ENCODE peak calls at places on chromosomes 3 and 15, in five cellular contexts. One of them, this sample, is unnamed.

GRCh38 chr3:177615015-177615414 is 417.7 kb upstream of the TBL1XR1 start:
- DNase-seq in GM12864: no peak
- DNase-seq in GM13977: no peak
- DNase-seq in right lobe of liver: peak
- DNase-seq in Peyer's patch: no peak
- DNase-seq in this sample: no peak

GRCh38 chr15:51202783-51203182 is 108.1 kb upstream of the TNFAIP8L3 start:
- DNase-seq in GM12864: no peak
- DNase-seq in GM13977: no peak
- DNase-seq in right lobe of liver: no peak
- DNase-seq in Peyer's patch: no peak
- DNase-seq in this sample: no peak

GRCh38 chr3:110995461-110996226 is 76.0 kb upstream of the NECTIN3 start:
- DNase-seq in GM12864: no peak
- DNase-seq in GM13977: no peak
- DNase-seq in right lobe of liver: no peak
- DNase-seq in Peyer's patch: no peak
- DNase-seq in this sample: no peak

GRCh38 chr15:74206801-74207281 is 4.3 kb upstream of the STRA6 start:
- DNase-seq in GM12864: no peak
- DNase-seq in GM13977: no peak
- DNase-seq in right lobe of liver: no peak
- DNase-seq in Peyer's patch: no peak
- DNase-seq in this sample: no peak

GRCh38 chr15:51403946-51404695 is 62.7 kb downstream of the GLDN start:
- DNase-seq in GM12864: no peak
- DNase-seq in GM13977: no peak
- DNase-seq in right lobe of liver: no peak
- DNase-seq in Peyer's patch: no peak
- DNase-seq in this sample: no peak

GRCh38 chr3:30462725-30463124 is 143.7 kb upstream of the TGFBR2 start:
- DNase-seq in GM12864: no peak
- DNase-seq in GM13977: no peak
- DNase-seq in right lobe of liver: no peak
- DNase-seq in Peyer's patch: no peak
- DNase-seq in this sample: no peak

GRCh38 chr3:149324332-149324731 is 9.1 kb downstream of the TM4SF18 start:
- DNase-seq in GM12864: no peak
- DNase-seq in GM13977: no peak
- DNase-seq in right lobe of liver: no peak
- DNase-seq in Peyer's patch: no peak
- DNase-seq in this sample: no peak

GRCh38 chr3:24578324-24578723 is 83.7 kb upstream of the THRB start:
- DNase-seq in GM12864: no peak
- DNase-seq in GM13977: no peak
- DNase-seq in right lobe of liver: no peak
- DNase-seq in Peyer's patch: no peak
- DNase-seq in this sample: no peak

GRCh38 chr3:19013879-19014278 is 134.4 kb upstream of the KCNH8 start:
- DNase-seq in GM12864: no peak
- DNase-seq in GM13977: no peak
- DNase-seq in right lobe of liver: no peak
- DNase-seq in Peyer's patch: no peak
- DNase-seq in this sample: no peak

GRCh38 chr3:128844502-128844901 is 34.9 kb upstream of the ACAD9 start:
- DNase-seq in GM12864: no peak
- DNase-seq in GM13977: no peak
- DNase-seq in right lobe of liver: no peak
- DNase-seq in Peyer's patch: no peak
- DNase-seq in this sample: no peak

GRCh38 chr3:62638316-62638715 is 236.9 kb downstream of the CADPS start:
- DNase-seq in GM12864: no peak
- DNase-seq in GM13977: no peak
- DNase-seq in right lobe of liver: no peak
- DNase-seq in Peyer's patch: no peak
- DNase-seq in this sample: no peak

GRCh38 chr15:82710208-82710555 is 507 bp upstream of the AP3B2 start:
- DNase-seq in GM12864: no peak
- DNase-seq in GM13977: no peak
- DNase-seq in right lobe of liver: no peak
- DNase-seq in Peyer's patch: no peak
- DNase-seq in this sample: no peak

GRCh38 chr3:48245136-48245535 is 4.2 kb downstream of the ZNF589 start:
- DNase-seq in GM12864: no peak
- DNase-seq in GM13977: no peak
- DNase-seq in right lobe of liver: no peak
- DNase-seq in Peyer's patch: no peak
- DNase-seq in this sample: no peak

DNA sequence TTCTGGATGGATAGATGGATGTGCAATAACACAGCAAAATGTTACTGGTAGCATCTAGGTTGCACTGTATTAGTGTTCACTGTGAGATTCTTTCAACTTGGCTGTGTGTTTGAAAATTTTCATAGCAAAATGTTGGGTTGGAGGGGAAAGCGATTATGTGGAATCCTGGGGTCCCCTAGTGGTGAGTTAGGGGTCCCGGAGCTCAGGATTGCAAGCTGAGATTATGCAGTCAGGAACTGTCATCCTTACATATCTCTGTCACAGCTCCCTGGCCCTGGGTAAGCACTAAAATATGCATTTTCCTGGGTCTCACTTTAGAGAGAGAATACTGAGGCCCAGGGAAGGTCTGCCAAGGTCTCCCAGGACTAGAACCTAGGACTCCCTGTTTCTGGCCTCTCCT is 77.2 kb downstream of the CEMIP start:
- DNase-seq in GM12864: no peak
- DNase-seq in GM13977: no peak
- DNase-seq in right lobe of liver: no peak
- DNase-seq in Peyer's patch: no peak
- DNase-seq in this sample: no peak
- TF ChIP-seq CTCF in GM12864: peak
- TF ChIP-seq CTCF in GM13977: no peak
- TF ChIP-seq CTCF in right lobe of liver: no peak
- TF ChIP-seq CTCF in Peyer's patch: no peak
- TF ChIP-seq CTCF in this sample: peak

GRCh38 chr3:34619990-34620389 is 821.6 kb downstream of the PDCD6IP start:
- DNase-seq in GM12864: no peak
- DNase-seq in GM13977: no peak
- DNase-seq in right lobe of liver: no peak
- DNase-seq in Peyer's patch: no peak
- DNase-seq in this sample: no peak
- TF ChIP-seq CTCF in GM12864: no peak
- TF ChIP-seq CTCF in GM13977: no peak
- TF ChIP-seq CTCF in right lobe of liver: no peak
- TF ChIP-seq CTCF in Peyer's patch: no peak
- TF ChIP-seq CTCF in this sample: no peak

GRCh38 chr15:52791776-52792175 is 1.6 kb upstream of the ONECUT1 start:
- DNase-seq in GM12864: no peak
- DNase-seq in GM13977: no peak
- DNase-seq in right lobe of liver: no peak
- DNase-seq in Peyer's patch: no peak
- DNase-seq in this sample: no peak

GRCh38 chr15:52789601-52790165 is 453 bp downstream of the ONECUT1 start:
- DNase-seq in GM12864: no peak
- DNase-seq in GM13977: no peak
- DNase-seq in right lobe of liver: peak
- DNase-seq in Peyer's patch: no peak
- DNase-seq in this sample: no peak

GRCh38 chr15:52790166-52790708 is at the start of gene ONECUT1:
- DNase-seq in GM12864: no peak
- DNase-seq in GM13977: peak
- DNase-seq in right lobe of liver: peak
- DNase-seq in Peyer's patch: no peak
- DNase-seq in this sample: no peak

GRCh38 chr15:52789008-52789600 is 1.0 kb downstream of the ONECUT1 start:
- DNase-seq in GM12864: no peak
- DNase-seq in GM13977: no peak
- DNase-seq in right lobe of liver: peak
- DNase-seq in Peyer's patch: no peak
- DNase-seq in this sample: peak

DNA sequence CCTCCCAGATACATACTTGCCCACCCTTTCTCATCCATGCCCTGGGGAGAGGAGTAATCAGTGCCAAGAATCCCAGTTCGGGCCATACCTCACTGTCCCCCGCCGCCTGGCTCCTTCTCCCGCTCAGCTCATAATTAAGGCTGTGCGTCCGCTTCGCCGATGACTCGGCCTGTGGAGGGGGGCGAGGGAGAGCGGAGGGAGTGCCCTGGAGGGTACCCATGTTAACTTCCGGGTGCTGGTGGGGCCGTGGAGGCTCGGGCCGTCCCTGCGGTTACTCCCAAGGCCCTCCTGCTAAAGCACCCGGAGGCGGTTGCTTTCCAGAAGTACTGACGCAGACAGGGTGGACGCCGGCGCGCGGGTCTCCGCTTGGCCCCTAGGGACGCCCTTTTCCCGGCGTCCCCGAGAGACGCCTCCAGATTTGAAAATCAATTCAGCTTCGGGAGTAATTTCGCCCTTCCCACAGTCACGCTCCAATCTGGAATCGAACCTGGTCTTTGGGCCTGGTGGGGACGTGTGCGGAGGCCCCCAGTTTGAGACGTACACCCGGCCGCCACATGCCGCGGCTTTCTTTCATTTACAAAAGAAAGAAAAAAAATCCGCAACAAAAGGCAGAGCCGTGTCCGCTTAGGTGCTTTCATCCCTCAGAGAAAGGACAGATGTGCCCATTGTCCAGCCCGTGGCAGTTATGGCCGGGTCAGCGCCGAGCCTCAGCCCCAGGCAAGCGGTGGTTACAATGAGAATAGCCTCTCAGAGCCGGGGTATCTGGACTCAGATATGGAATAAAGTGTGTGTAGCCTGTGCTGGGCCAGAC is 1.0 kb upstream of the ONECUT1 start:
- DNase-seq in GM12864: no peak
- DNase-seq in GM13977: no peak
- DNase-seq in right lobe of liver: peak
- DNase-seq in Peyer's patch: no peak
- DNase-seq in this sample: no peak
- TF ChIP-seq CTCF in GM12864: peak
- TF ChIP-seq CTCF in GM13977: no peak
- TF ChIP-seq CTCF in right lobe of liver: peak
- TF ChIP-seq CTCF in Peyer's patch: no peak
- TF ChIP-seq CTCF in this sample: peak

GRCh38 chr3:158094235-158094916 is 11.8 kb downstream of the SHOX2 start:
- DNase-seq in GM12864: no peak
- DNase-seq in GM13977: peak
- DNase-seq in right lobe of liver: peak
- DNase-seq in Peyer's patch: no peak
- DNase-seq in this sample: peak

GRCh38 chr3:158094917-158095301 is 11.3 kb downstream of the SHOX2 start:
- DNase-seq in GM12864: no peak
- DNase-seq in GM13977: peak
- DNase-seq in right lobe of liver: no peak
- DNase-seq in Peyer's patch: no peak
- DNase-seq in this sample: no peak

GRCh38 chr3:158093526-158093925 is 12.7 kb downstream of the SHOX2 start:
- DNase-seq in GM12864: no peak
- DNase-seq in GM13977: no peak
- DNase-seq in right lobe of liver: no peak
- DNase-seq in Peyer's patch: no peak
- DNase-seq in this sample: no peak

GRCh38 chr3:158095302-158095997 is 10.8 kb downstream of the SHOX2 start:
- DNase-seq in GM12864: no peak
- DNase-seq in GM13977: peak
- DNase-seq in right lobe of liver: no peak
- DNase-seq in Peyer's patch: no peak
- DNase-seq in this sample: no peak

GRCh38 chr3:158091526-158091925 is 14.7 kb downstream of the SHOX2 start:
- DNase-seq in GM12864: no peak
- DNase-seq in GM13977: no peak
- DNase-seq in right lobe of liver: no peak
- DNase-seq in Peyer's patch: no peak
- DNase-seq in this sample: no peak
- TF ChIP-seq CTCF in GM12864: peak
- TF ChIP-seq CTCF in GM13977: peak
- TF ChIP-seq CTCF in right lobe of liver: peak
- TF ChIP-seq CTCF in Peyer's patch: no peak
- TF ChIP-seq CTCF in this sample: peak